ENCODE peak calls at places on chromosomes 6 and 20, in seven cellular contexts. O is cardiac muscle cell, B is NCI-H1092 treated with DMSO at 0.1 percent for 48 hours, M is H54, S is NCI-H460, J is cardiac fibroblast, V is B cell. X is an unnamed sample.

GRCh38 chr20:383889-384288 is 3.3 kb downstream of the TRIB3 start:
- DNase-seq in V (no peak), M (no peak), O (no peak), S (no peak), J (no peak), B (no peak), X (no peak)

GRCh38 chr20:5845686-5846651 is 95.8 kb downstream of the SHLD1 start:
- DNase-seq in B (peak; percentile 72), J (peak; percentile 83), V (no peak), M (no peak), S (no peak), O (peak; percentile 73), X (no peak)

GRCh38 chr20:37449276-37449675 is 71.8 kb upstream of the NNAT start:
- DNase-seq in S (no peak), V (no peak), O (no peak), B (no peak), M (no peak), J (no peak), X (no peak)

GRCh38 chr6:20542927-20543602 is 8.8 kb downstream of the CDKAL1 start:
- DNase-seq in O (peak; percentile 85), S (no peak), B (no peak), V (no peak), M (no peak), J (peak; percentile 87), X (no peak)

GRCh38 chr6:971981-972640 is 279.2 kb upstream of the EXOC2 start:
- DNase-seq in B (no peak), J (no peak), V (no peak), O (no peak), M (no peak), S (no peak), X (no peak)

GRCh38 chr6:147849401-147849800 is 340.9 kb downstream of the SAMD5 start:
- DNase-seq in B (no peak), M (no peak), O (no peak), S (no peak), J (no peak), V (no peak), X (no peak)

GRCh38 chr20:20450461-20451027 is 82.6 kb downstream of the INSM1 start:
- DNase-seq in M (no peak), S (no peak), B (peak; percentile 95), O (peak; percentile 21), V (no peak), J (peak; percentile 22), X (no peak)

GRCh38 chr20:57991211-57991841 is 237.1 kb downstream of the ANKRD60 start:
- DNase-seq in S (no peak), V (no peak), M (peak; percentile 91), J (peak; percentile 1), B (no peak), O (peak; percentile 11), X (no peak)

GRCh38 chr6:42505377-42505702 is 53.6 kb upstream of the TRERF1 start:
- DNase-seq in M (peak; percentile 31), B (no peak), S (peak; percentile 71), O (peak; percentile 32), J (peak; percentile 36), V (no peak), X (no peak)

GRCh38 chr6:156359912-156360311 is 417.3 kb upstream of the ARID1B start:
- DNase-seq in V (no peak), S (no peak), M (peak; percentile 2), J (no peak), B (no peak), O (no peak), X (no peak)

GRCh38 chr6:33008944-33009861 is at the start of gene HLA-DOA:
- DNase-seq in B (no peak), O (peak; percentile 33), M (peak; percentile 17), S (no peak), V (peak; percentile 84), J (peak; percentile 9), X (peak; percentile 76)

GRCh38 chr6:16950311-16950710 is 151.5 kb upstream of the STMND1 start:
- DNase-seq in J (no peak), S (no peak), B (no peak), V (no peak), O (peak; percentile 30), M (no peak), X (no peak)

GRCh38 chr6:17475845-17476244 is 82.5 kb downstream of the CAP2 start:
- DNase-seq in M (no peak), J (no peak), B (no peak), V (no peak), S (no peak), O (no peak), X (no peak)

GRCh38 chr6:150543178-150543577 is 56.5 kb upstream of the PLEKHG1 start:
- DNase-seq in J (no peak), V (no peak), S (no peak), B (no peak), O (no peak), M (no peak), X (no peak)

X was measured in CD8-positive, alpha-beta T cell.